ENCODE peak calls at places on chromosomes 12 and 14, in nine cellular contexts. I is stromal cell of bone marrow; M is lung; A is H7; H is cardiac septum; T is substantia nigra; D is stimulated activated CD4-positive, alpha-beta T cell treated with anti-CD3 and anti-CD28 coated beads, Interleukin-15, amount 100 ng/mL, for 24 hours; J is caudate nucleus; N is activated T-cell treated with anti-CD3 and anti-CD28 coated beads for 24 hours. K is an unnamed sample.

GRCh38 chr12:110739894-110740293 is 2.8 kb downstream of the PPP1CC start:
- DNase-seq in I (no peak), M (no peak), A (no peak), H (no peak), T (no peak), D (no peak), J (no peak), N (no peak), K (peak; percentile 46)

GRCh38 chr12:101740566-101740965 is 1.3 kb upstream of the SYCP3 start:
- DNase-seq in I (no peak), M (no peak), A (no peak), H (no peak), T (no peak), D (no peak), J (no peak), N (no peak), K (no peak)

GRCh38 chr12:85782711-85783110 is 53.5 kb downstream of the RASSF9 start:
- DNase-seq in I (no peak), M (no peak), A (no peak), H (no peak), T (no peak), D (no peak), J (no peak), N (no peak), K (no peak)

GRCh38 chr12:23827353-23827752 is 122.1 kb downstream of the SOX5 start:
- DNase-seq in I (no peak), M (no peak), A (no peak), H (no peak), T (no peak), D (no peak), J (no peak), N (no peak), K (no peak)

GRCh38 chr14:57498035-57498434 is 4.4 kb upstream of the CCDC198 start:
- DNase-seq in I (no peak), M (no peak), A (no peak), H (no peak), T (no peak), D (no peak), J (no peak), N (no peak), K (no peak)

GRCh38 chr14:100192250-100192671 is 32.8 kb upstream of the DEGS2 start:
- DNase-seq in I (no peak), M (no peak), A (no peak), H (no peak), T (peak; percentile 30), D (peak; percentile 17), J (no peak), N (no peak), K (no peak)

GRCh38 chr14:64703393-64704144 is 655 bp upstream of the PLEKHG3 start:
- DNase-seq in I (no peak), M (no peak), A (no peak), H (no peak), T (no peak), D (no peak), J (no peak), N (no peak), K (no peak)

GRCh38 chr14:71321556-71322315 is 414.5 kb downstream of the PCNX1 start:
- DNase-seq in I (peak; percentile 21), M (no peak), A (peak; percentile 58), H (peak; percentile 77), T (peak; percentile 26), D (no peak), J (no peak), N (no peak), K (no peak)

GRCh38 chr12:77728018-77728417 is 102.7 kb upstream of the NAV3 start:
- DNase-seq in I (no peak), M (no peak), A (no peak), H (no peak), T (no peak), D (no peak), J (no peak), N (no peak), K (no peak)

GRCh38 chr12:92987362-92987761 is 58.3 kb upstream of the EEA1 start:
- DNase-seq in I (peak; percentile 67), M (no peak), A (peak; percentile 29), H (no peak), T (no peak), D (no peak), J (peak; percentile 16), N (no peak), K (peak; percentile 54)

GRCh38 chr14:102043251-102044025 is 43.4 kb downstream of the HSP90AA1 start:
- DNase-seq in I (no peak), M (no peak), A (peak; percentile 12), H (no peak), T (no peak), D (no peak), J (no peak), N (no peak), K (no peak)

GRCh38 chr14:88983755-88984154 is 159.3 kb downstream of the TTC8 start:
- DNase-seq in I (no peak), M (no peak), A (no peak), H (no peak), T (no peak), D (no peak), J (no peak), N (no peak), K (no peak)

GRCh38 chr12:68119250-68119649 is 40.3 kb downstream of the IFNG start:
- DNase-seq in I (no peak), M (no peak), A (no peak), H (no peak), T (no peak), D (peak; percentile 44), J (no peak), N (no peak), K (peak; percentile 60)

GRCh38 chr12:121781751-121782615 is 11.5 kb downstream of the RHOF start:
- DNase-seq in I (no peak), M (no peak), A (peak; percentile 73), H (no peak), T (no peak), D (peak; percentile 79), J (no peak), N (no peak), K (peak; percentile 61)

GRCh38 chr12:32615441-32615840 is 63.7 kb upstream of the DNM1L start:
- DNase-seq in I (no peak), M (no peak), A (peak; percentile 21), H (no peak), T (no peak), D (no peak), J (no peak), N (no peak), K (no peak)

GRCh38 chr12:112357214-112357613 is 25.0 kb downstream of the HECTD4 start:
- DNase-seq in I (no peak), M (no peak), A (no peak), H (no peak), T (no peak), D (no peak), J (no peak), N (no peak), K (no peak)

GRCh38 chr12:131133994-131134393 is 180.3 kb downstream of the ADGRD1 start:
- DNase-seq in I (no peak), M (no peak), A (no peak), H (no peak), T (no peak), D (no peak), J (no peak), N (no peak), K (no peak)

GRCh38 chr12:124512667-124513296 is 54.6 kb downstream of the NCOR2 start:
- DNase-seq in I (peak; percentile 88), M (peak; percentile 93), A (peak; percentile 95), H (peak; percentile 92), T (peak; percentile 20), D (no peak), J (peak; percentile 73), N (no peak), K (no peak)

GRCh38 chr12:118183711-118184110 is 47.8 kb downstream of the PEBP1 start:
- DNase-seq in I (no peak), M (no peak), A (no peak), H (no peak), T (no peak), D (no peak), J (no peak), N (no peak), K (no peak)

GRCh38 chr14:70052990-70053389 is 135.8 kb downstream of the SLC8A3 start:
- DNase-seq in I (peak; percentile 18), M (no peak), A (peak; percentile 48), H (no peak), T (no peak), D (peak; percentile 27), J (no peak), N (no peak), K (no peak)

GRCh38 chr14:61811882-61812346 is 49.7 kb downstream of the SNAPC1 start:
- DNase-seq in I (no peak), M (no peak), A (peak; percentile 68), H (no peak), T (no peak), D (no peak), J (no peak), N (no peak), K (no peak)

GRCh38 chr14:102472815-102473158 is 36.8 kb downstream of the ANKRD9 start:
- DNase-seq in I (no peak), M (no peak), A (no peak), H (no peak), T (no peak), D (no peak), J (no peak), N (no peak), K (no peak)

GRCh38 chr12:95742586-95742985 is 48.0 kb downstream of the NTN4 start:
- DNase-seq in I (no peak), M (no peak), A (no peak), H (no peak), T (no peak), D (no peak), J (peak; percentile 51), N (no peak), K (no peak)

GRCh38 chr14:91078095-91078737 is 17.8 kb upstream of the RPS6KA5 start:
- DNase-seq in I (no peak), M (no peak), A (no peak), H (no peak), T (no peak), D (peak; percentile 78), J (no peak), N (peak; percentile 60), K (no peak)

GRCh38 chr12:46110220-46110700 is 119.9 kb upstream of the SCAF11 start:
- DNase-seq in I (no peak), M (no peak), A (no peak), H (no peak), T (no peak), D (no peak), J (no peak), N (no peak), K (no peak)

GRCh38 chr14:56555921-56556570 is 23.6 kb upstream of the TMEM260 start:
- DNase-seq in I (no peak), M (no peak), A (peak; percentile 26), H (no peak), T (no peak), D (no peak), J (no peak), N (no peak), K (peak; percentile 26)

GRCh38 chr12:47741340-47741703 is 16.0 kb upstream of the ENDOU start:
- DNase-seq in I (no peak), M (peak; percentile 64), A (peak; percentile 74), H (peak; percentile 90), T (peak; percentile 82), D (peak; percentile 62), J (peak; percentile 90), N (peak; percentile 25), K (peak; percentile 41)

GRCh38 chr14:70981005-70981952 is 74.0 kb downstream of the PCNX1 start:
- DNase-seq in I (peak; percentile 6), M (no peak), A (no peak), H (no peak), T (no peak), D (no peak), J (no peak), N (no peak), K (peak; percentile 56)

GRCh38 chr14:70029296-70030132 is 150.3 kb downstream of the SMOC1 start:
- DNase-seq in I (no peak), M (no peak), A (no peak), H (peak; percentile 43), T (no peak), D (no peak), J (no peak), N (no peak), K (no peak)

GRCh38 chr12:59459966-59460365 is 135.9 kb upstream of the SLC16A7 start:
- DNase-seq in I (peak; percentile 8), M (no peak), A (no peak), H (no peak), T (no peak), D (no peak), J (no peak), N (no peak), K (no peak)

GRCh38 chr12:54658306-54659264 is 10.4 kb upstream of the DCD start:
- DNase-seq in I (no peak), M (no peak), A (peak; percentile 84), H (no peak), T (no peak), D (peak; percentile 73), J (no peak), N (peak; percentile 30), K (no peak)